ENCODE peak calls at places on chromosome 6, in six cellular contexts. X is left ventricle myocardium inferior, Q is neural progenitor cell, K is transverse colon, U is left lung, S is AG04450. D is an unnamed sample.

GRCh38 chr6:46677314-46677654 is 10.4 kb upstream of the TDRD6 start:
- DNase-seq in X (no peak), Q (peak; percentile 45), K (no peak), U (no peak), S (no peak), D (no peak)

GRCh38 chr6:1182722-1183521 is 129.0 kb upstream of the FOXQ1 start:
- DNase-seq in X (no peak), Q (no peak), K (no peak), U (no peak), S (no peak), D (no peak)

GRCh38 chr6:99276747-99277146 is 72.7 kb downstream of the FAXC start:
- DNase-seq in X (no peak), Q (no peak), K (no peak), U (no peak), S (no peak), D (no peak)

GRCh38 chr6:84027340-84028183 is 6.0 kb upstream of the MRAP2 start:
- DNase-seq in X (no peak), Q (no peak), K (peak; percentile 55), U (no peak), S (no peak), D (no peak)

GRCh38 chr6:150212745-150213144 is 69.9 kb downstream of the PPP1R14C start:
- DNase-seq in X (no peak), Q (no peak), K (no peak), U (no peak), S (no peak), D (no peak)

GRCh38 chr6:38730136-38730862 is 15.2 kb downstream of the DNAH8 start:
- DNase-seq in X (no peak), Q (no peak), K (no peak), U (no peak), S (no peak), D (no peak)

GRCh38 chr6:17858576-17858975 is 128.9 kb downstream of the KIF13A start:
- DNase-seq in X (no peak), Q (no peak), K (no peak), U (no peak), S (no peak), D (no peak)

GRCh38 chr6:16972535-16972934 is 129.3 kb upstream of the STMND1 start:
- DNase-seq in X (no peak), Q (no peak), K (no peak), U (no peak), S (no peak), D (no peak)

GRCh38 chr6:113936093-113936934 is 34.6 kb downstream of the HDAC2 start:
- DNase-seq in X (no peak), Q (peak; percentile 42), K (no peak), U (peak; percentile 35), S (peak; percentile 41), D (no peak)

GRCh38 chr6:142419071-142419470 is 117.3 kb downstream of the ADGRG6 start:
- DNase-seq in X (no peak), Q (no peak), K (no peak), U (no peak), S (no peak), D (no peak)

GRCh38 chr6:147970970-147971369 is 371.7 kb upstream of the SASH1 start:
- DNase-seq in X (no peak), Q (peak; percentile 34), K (no peak), U (no peak), S (no peak), D (no peak)

GRCh38 chr6:159213401-159213800 is 44.2 kb downstream of the FNDC1 start:
- DNase-seq in X (no peak), Q (no peak), K (no peak), U (no peak), S (no peak), D (no peak)

GRCh38 chr6:79949235-79949634 is 1.9 kb upstream of the ELOVL4 start:
- DNase-seq in X (no peak), Q (peak; percentile 92), K (peak; percentile 64), U (no peak), S (peak; percentile 23), D (no peak)

GRCh38 chr6:88402909-88403308 is 236.8 kb upstream of the CNR1 start:
- DNase-seq in X (no peak), Q (no peak), K (no peak), U (no peak), S (no peak), D (no peak)

GRCh38 chr6:105043979-105044378 is 87.1 kb downstream of the LIN28B start:
- DNase-seq in X (no peak), Q (no peak), K (no peak), U (no peak), S (no peak), D (no peak)

GRCh38 chr6:85678000-85678601 is 35.4 kb upstream of the SYNCRIP start:
- DNase-seq in X (no peak), Q (no peak), K (no peak), U (peak; percentile 92), S (no peak), D (no peak)

GRCh38 chr6:28353981-28354676 is 4.4 kb downstream of the ZKSCAN3 start:
- DNase-seq in X (peak; percentile 30), Q (no peak), K (peak; percentile 82), U (peak; percentile 74), S (no peak), D (peak; percentile 68)

GRCh38 chr6:32184084-32184640 is at the start of gene AGER:
- DNase-seq in X (no peak), Q (no peak), K (no peak), U (peak; percentile 65), S (no peak), D (no peak)

GRCh38 chr6:4607026-4607704 is 169.0 kb upstream of the CDYL start:
- DNase-seq in X (no peak), Q (no peak), K (peak; percentile 36), U (no peak), S (peak; percentile 29), D (no peak)

GRCh38 chr6:91704531-91704930 is 1117.7 kb upstream of the MAP3K7 start:
- DNase-seq in X (no peak), Q (no peak), K (no peak), U (no peak), S (no peak), D (no peak)

GRCh38 chr6:81634155-81634880 is 118.2 kb downstream of the TENT5A start:
- DNase-seq in X (no peak), Q (no peak), K (no peak), U (no peak), S (no peak), D (no peak)

GRCh38 chr6:124795879-124796838 is 166.1 kb upstream of the RNF217 start:
- DNase-seq in X (peak; percentile 22), Q (peak; percentile 73), K (no peak), U (no peak), S (no peak), D (no peak)

GRCh38 chr6:47413752-47414516 is 63.7 kb upstream of the CD2AP start:
- DNase-seq in X (no peak), Q (peak; percentile 53), K (no peak), U (no peak), S (peak; percentile 23), D (peak; percentile 20)

GRCh38 chr6:158043586-158044524 is 62.2 kb downstream of the SYNJ2 start:
- DNase-seq in X (peak; percentile 66), Q (no peak), K (peak; percentile 64), U (no peak), S (no peak), D (peak; percentile 48)

GRCh38 chr6:44247338-44248302 is 719 bp downstream of the HSP90AB1 start:
- DNase-seq in X (peak; percentile 66), Q (peak; percentile 63), K (peak; percentile 78), U (peak; percentile 92), S (no peak), D (peak; percentile 88)

GRCh38 chr6:3575166-3575565 is 118.3 kb upstream of the SLC22A23 start:
- DNase-seq in X (no peak), Q (no peak), K (no peak), U (no peak), S (no peak), D (no peak)

DNA sequence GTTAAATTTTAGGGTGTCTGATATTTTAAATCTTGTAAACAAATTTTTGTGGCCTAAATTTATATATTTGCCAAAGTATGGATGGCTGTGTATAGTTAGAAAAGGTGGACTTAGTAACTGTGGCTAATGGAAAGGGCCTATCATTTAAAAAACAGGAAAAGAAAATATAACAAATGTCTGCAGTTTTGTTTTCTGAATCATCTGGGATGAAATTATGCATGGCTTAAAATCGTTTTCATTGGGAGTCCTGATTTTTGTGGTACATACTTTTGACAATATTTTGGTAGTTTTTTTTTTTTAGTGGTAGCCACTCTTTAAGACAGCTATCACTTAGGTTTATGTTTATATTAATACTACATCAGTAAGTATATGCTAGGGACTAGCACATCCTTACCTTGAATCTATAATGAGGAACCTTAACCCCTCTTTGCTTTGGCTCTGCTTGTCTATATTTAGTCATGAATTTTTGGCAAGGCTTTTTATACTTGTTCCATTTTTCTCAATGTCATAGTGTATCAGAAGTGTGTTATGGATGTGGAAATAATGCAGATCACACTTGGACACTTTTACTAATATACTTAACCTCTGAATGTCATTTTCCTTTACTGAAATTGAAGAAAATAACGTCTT is 5.6 kb downstream of the ARID1B start:
- DNase-seq in X (no peak), Q (no peak), K (no peak), U (no peak), S (no peak), D (no peak)
- TF ChIP-seq CTCF in X (no peak), Q (no peak), K (no peak), U (no peak), S (no peak), D (no peak)

GRCh38 chr6:90233994-90234393 is 62.6 kb downstream of the BACH2 start:
- DNase-seq in X (no peak), Q (no peak), K (peak; percentile 17), U (no peak), S (no peak), D (no peak)
- H3K27ac ChIP-seq in X (no peak overlapping the region), Q (no peak overlapping the region), K (no peak overlapping the region), U (no peak overlapping the region), S (no peak overlapping the region), D (no peak overlapping the region)

DNA sequence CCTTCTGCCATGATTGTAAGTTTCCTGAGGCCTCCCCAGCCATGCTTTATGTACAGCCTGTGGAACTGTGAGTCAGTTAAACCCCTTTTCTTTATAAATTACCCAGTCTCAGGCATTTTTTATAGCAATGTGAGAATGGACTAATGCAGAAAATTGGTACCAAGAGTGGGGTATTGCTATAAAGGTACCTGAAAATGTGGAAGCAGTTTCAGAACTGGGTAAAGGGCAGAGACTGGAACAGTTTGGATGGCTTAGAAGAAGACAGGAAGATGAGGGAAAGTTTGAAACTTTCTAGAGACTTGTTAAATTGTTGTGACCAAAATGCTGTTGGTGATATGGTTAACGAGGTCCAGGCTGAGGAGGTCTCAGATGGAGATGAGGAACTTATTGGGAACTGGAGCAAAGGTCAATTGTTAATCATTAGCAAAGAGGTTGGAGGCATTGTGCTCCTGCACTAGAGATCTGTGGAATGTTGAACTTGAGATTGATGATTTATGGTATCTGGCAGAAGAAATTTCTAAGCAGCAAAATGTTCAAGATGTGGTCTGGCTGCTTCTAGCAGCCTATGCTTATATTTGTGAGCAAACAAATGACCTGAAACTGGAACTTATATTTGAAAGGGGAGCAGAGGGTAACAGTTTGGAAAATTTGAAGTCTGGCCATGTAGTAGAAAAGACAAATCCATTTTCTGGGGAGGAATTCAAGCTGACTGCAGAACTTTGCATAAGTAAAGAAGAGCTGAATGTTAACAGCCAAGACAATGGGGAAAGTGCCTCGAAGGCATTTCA is 79.0 kb upstream of the GMDS start:
- DNase-seq in X (no peak), Q (no peak), K (no peak), U (no peak), S (no peak), D (no peak)
- H3K9me3 ChIP-seq in X (peaks cover 94% of the 10 kb centered on the region), Q (peaks cover 9% of the 10 kb centered on the region), K (peaks cover 31% of the 10 kb centered on the region), U (peaks cover 72% of the 10 kb centered on the region), S (peaks cover 11% of the 10 kb centered on the region), D (peaks cover 8% of the 10 kb centered on the region)

DNA sequence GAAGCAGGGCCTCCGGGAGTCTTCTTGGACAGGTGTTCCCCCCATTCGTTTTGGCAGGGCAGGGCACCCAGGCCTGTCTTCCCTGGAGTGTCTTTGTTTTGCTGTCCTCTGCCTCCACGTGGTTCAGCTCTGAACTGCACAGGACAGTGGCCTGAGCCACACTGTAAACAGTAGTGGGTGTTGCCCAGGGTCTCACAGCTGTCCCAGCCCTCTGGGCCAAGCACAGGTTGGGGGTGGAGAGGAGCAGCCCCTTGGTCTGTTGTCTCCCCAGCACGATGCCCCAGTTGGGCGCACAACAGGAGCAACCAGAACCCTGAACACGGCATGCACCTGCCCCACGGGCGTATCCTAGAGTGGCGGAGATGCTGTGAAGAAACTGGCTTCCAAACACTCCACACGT is 14.4 kb downstream of the CCDC167 start:
- DNase-seq in X (no peak), Q (peak; percentile 51), K (no peak), U (no peak), S (no peak), D (no peak)
- TF ChIP-seq CTCF in X (no peak), Q (peak; percentile 54), K (no peak), U (no peak), S (peak; percentile 28), D (no peak)